ENCODE peak calls at places on chromosomes 5 and 9, in eight cellular contexts. One of them, this sample, is unnamed.

GRCh38 chr9:98101868-98102273 is 17.2 kb downstream of the TRIM14 start:
- DNase-seq in myocyte: no peak
- DNase-seq in SHP77 treated with DMSO at 0.1 percent for 48 hours: no peak
- DNase-seq in T-helper 1 cell: peak; percentile 79
- DNase-seq in H54: no peak
- DNase-seq in stimulated activated CD4-positive, alpha-beta T cell treated with anti-CD3 and anti-CD28 coated beads, Interleukin-2, amount 100 ng/mL, for 48 hours: peak; percentile 54
- DNase-seq in endothelial cell: no peak
- DNase-seq in NCI-H2081: no peak
- DNase-seq in this sample: no peak

GRCh38 chr5:35345222-35345621 is 114.9 kb upstream of the PRLR start:
- DNase-seq in NCI-H2081: no peak
- DNase-seq in SHP77 treated with DMSO at 0.1 percent for 48 hours: no peak
- DNase-seq in endothelial cell: no peak
- DNase-seq in stimulated activated CD4-positive, alpha-beta T cell treated with anti-CD3 and anti-CD28 coated beads, Interleukin-2, amount 100 ng/mL, for 48 hours: no peak
- DNase-seq in H54: no peak
- DNase-seq in myocyte: peak; percentile 9
- DNase-seq in T-helper 1 cell: no peak
- DNase-seq in this sample: no peak

GRCh38 chr9:134455951-134456739 is 129.9 kb downstream of the RXRA start:
- DNase-seq in endothelial cell: peak; percentile 66
- DNase-seq in stimulated activated CD4-positive, alpha-beta T cell treated with anti-CD3 and anti-CD28 coated beads, Interleukin-2, amount 100 ng/mL, for 48 hours: peak; percentile 52
- DNase-seq in SHP77 treated with DMSO at 0.1 percent for 48 hours: no peak
- DNase-seq in H54: peak; percentile 96
- DNase-seq in myocyte: peak; percentile 97
- DNase-seq in NCI-H2081: no peak
- DNase-seq in T-helper 1 cell: peak; percentile 64
- DNase-seq in this sample: peak; percentile 88

GRCh38 chr5:100667021-100667671 is 132.0 kb downstream of the FAM174A start:
- DNase-seq in SHP77 treated with DMSO at 0.1 percent for 48 hours: no peak
- DNase-seq in T-helper 1 cell: no peak
- DNase-seq in stimulated activated CD4-positive, alpha-beta T cell treated with anti-CD3 and anti-CD28 coated beads, Interleukin-2, amount 100 ng/mL, for 48 hours: no peak
- DNase-seq in myocyte: peak; percentile 52
- DNase-seq in H54: peak; percentile 12
- DNase-seq in endothelial cell: no peak
- DNase-seq in NCI-H2081: no peak
- DNase-seq in this sample: no peak

GRCh38 chr5:35308391-35308790 is 78.1 kb upstream of the PRLR start:
- DNase-seq in NCI-H2081: no peak
- DNase-seq in myocyte: no peak
- DNase-seq in endothelial cell: no peak
- DNase-seq in SHP77 treated with DMSO at 0.1 percent for 48 hours: no peak
- DNase-seq in stimulated activated CD4-positive, alpha-beta T cell treated with anti-CD3 and anti-CD28 coated beads, Interleukin-2, amount 100 ng/mL, for 48 hours: no peak
- DNase-seq in H54: no peak
- DNase-seq in T-helper 1 cell: no peak
- DNase-seq in this sample: no peak

GRCh38 chr9:96020822-96021615 is 145.5 kb downstream of the ERCC6L2 start:
- DNase-seq in stimulated activated CD4-positive, alpha-beta T cell treated with anti-CD3 and anti-CD28 coated beads, Interleukin-2, amount 100 ng/mL, for 48 hours: peak; percentile 30
- DNase-seq in H54: no peak
- DNase-seq in T-helper 1 cell: peak; percentile 19
- DNase-seq in NCI-H2081: peak; percentile 36
- DNase-seq in endothelial cell: peak; percentile 42
- DNase-seq in SHP77 treated with DMSO at 0.1 percent for 48 hours: no peak
- DNase-seq in myocyte: peak; percentile 30
- DNase-seq in this sample: no peak

GRCh38 chr9:127917603-127918002 is 762 bp upstream of the ST6GALNAC4 start:
- DNase-seq in NCI-H2081: no peak
- DNase-seq in H54: no peak
- DNase-seq in stimulated activated CD4-positive, alpha-beta T cell treated with anti-CD3 and anti-CD28 coated beads, Interleukin-2, amount 100 ng/mL, for 48 hours: no peak
- DNase-seq in endothelial cell: no peak
- DNase-seq in SHP77 treated with DMSO at 0.1 percent for 48 hours: no peak
- DNase-seq in myocyte: no peak
- DNase-seq in T-helper 1 cell: no peak
- DNase-seq in this sample: no peak

GRCh38 chr5:1006656-1007071 is 1.9 kb upstream of the NKD2 start:
- DNase-seq in NCI-H2081: no peak
- DNase-seq in SHP77 treated with DMSO at 0.1 percent for 48 hours: no peak
- DNase-seq in stimulated activated CD4-positive, alpha-beta T cell treated with anti-CD3 and anti-CD28 coated beads, Interleukin-2, amount 100 ng/mL, for 48 hours: no peak
- DNase-seq in myocyte: no peak
- DNase-seq in endothelial cell: no peak
- DNase-seq in H54: no peak
- DNase-seq in T-helper 1 cell: no peak
- DNase-seq in this sample: no peak

GRCh38 chr5:17405976-17406876 is 91.8 kb upstream of the TAF11L2 start:
- DNase-seq in endothelial cell: no peak
- DNase-seq in myocyte: no peak
- DNase-seq in SHP77 treated with DMSO at 0.1 percent for 48 hours: no peak
- DNase-seq in NCI-H2081: no peak
- DNase-seq in T-helper 1 cell: no peak
- DNase-seq in stimulated activated CD4-positive, alpha-beta T cell treated with anti-CD3 and anti-CD28 coated beads, Interleukin-2, amount 100 ng/mL, for 48 hours: no peak
- DNase-seq in H54: no peak
- DNase-seq in this sample: no peak

GRCh38 chr9:135295556-135296300 is 183.9 kb upstream of the PPP1R26 start:
- DNase-seq in SHP77 treated with DMSO at 0.1 percent for 48 hours: no peak
- DNase-seq in NCI-H2081: no peak
- DNase-seq in T-helper 1 cell: no peak
- DNase-seq in stimulated activated CD4-positive, alpha-beta T cell treated with anti-CD3 and anti-CD28 coated beads, Interleukin-2, amount 100 ng/mL, for 48 hours: no peak
- DNase-seq in myocyte: no peak
- DNase-seq in endothelial cell: no peak
- DNase-seq in H54: no peak
- DNase-seq in this sample: no peak

GRCh38 chr5:169801324-169801777 is 164.3 kb downstream of the DOCK2 start:
- DNase-seq in myocyte: no peak
- DNase-seq in SHP77 treated with DMSO at 0.1 percent for 48 hours: no peak
- DNase-seq in H54: peak; percentile 31
- DNase-seq in NCI-H2081: no peak
- DNase-seq in T-helper 1 cell: no peak
- DNase-seq in endothelial cell: no peak
- DNase-seq in stimulated activated CD4-positive, alpha-beta T cell treated with anti-CD3 and anti-CD28 coated beads, Interleukin-2, amount 100 ng/mL, for 48 hours: no peak
- DNase-seq in this sample: no peak

GRCh38 chr5:112960861-112961504 is 15.6 kb upstream of the DCP2 start:
- DNase-seq in SHP77 treated with DMSO at 0.1 percent for 48 hours: no peak
- DNase-seq in NCI-H2081: no peak
- DNase-seq in endothelial cell: no peak
- DNase-seq in H54: no peak
- DNase-seq in T-helper 1 cell: no peak
- DNase-seq in myocyte: no peak
- DNase-seq in stimulated activated CD4-positive, alpha-beta T cell treated with anti-CD3 and anti-CD28 coated beads, Interleukin-2, amount 100 ng/mL, for 48 hours: no peak
- DNase-seq in this sample: no peak

GRCh38 chr5:127206320-127207113 is 84.1 kb upstream of the MEGF10 start:
- DNase-seq in myocyte: peak; percentile 27
- DNase-seq in stimulated activated CD4-positive, alpha-beta T cell treated with anti-CD3 and anti-CD28 coated beads, Interleukin-2, amount 100 ng/mL, for 48 hours: no peak
- DNase-seq in H54: no peak
- DNase-seq in NCI-H2081: peak; percentile 32
- DNase-seq in SHP77 treated with DMSO at 0.1 percent for 48 hours: no peak
- DNase-seq in T-helper 1 cell: no peak
- DNase-seq in endothelial cell: no peak
- DNase-seq in this sample: peak; percentile 35

GRCh38 chr9:37904647-37905505 is 949 bp upstream of the SLC25A51 start:
- DNase-seq in stimulated activated CD4-positive, alpha-beta T cell treated with anti-CD3 and anti-CD28 coated beads, Interleukin-2, amount 100 ng/mL, for 48 hours: no peak
- DNase-seq in H54: no peak
- DNase-seq in myocyte: no peak
- DNase-seq in NCI-H2081: peak; percentile 62
- DNase-seq in T-helper 1 cell: no peak
- DNase-seq in SHP77 treated with DMSO at 0.1 percent for 48 hours: no peak
- DNase-seq in endothelial cell: no peak
- DNase-seq in this sample: no peak

This sample was measured in HS-27A.